ENCODE peak calls at places on chromosomes 1 and 21, in eight cellular contexts. One of them, this sample, is unnamed.

GRCh38 chr1:209416660-209417059 is 166.9 kb upstream of the CAMK1G start:
- DNase-seq in GM12878: no peak
- DNase-seq in stomach: no peak
- DNase-seq in heart left ventricle: no peak
- DNase-seq in GM12892: no peak
- DNase-seq in IMR-90: no peak
- DNase-seq in suprapubic skin: no peak
- DNase-seq in ovary: no peak
- DNase-seq in this sample: no peak

GRCh38 chr1:248793592-248793991 is 32.1 kb downstream of the SH3BP5L start:
- DNase-seq in GM12878: peak
- DNase-seq in ovary: no peak
- DNase-seq in IMR-90: no peak
- DNase-seq in stomach: no peak
- DNase-seq in suprapubic skin: no peak
- DNase-seq in heart left ventricle: no peak
- DNase-seq in GM12892: no peak
- DNase-seq in this sample: no peak

GRCh38 chr1:170032531-170033295 is 41.8 kb downstream of the KIFAP3 start:
- DNase-seq in stomach: no peak
- DNase-seq in heart left ventricle: no peak
- DNase-seq in IMR-90: peak
- DNase-seq in GM12878: no peak
- DNase-seq in GM12892: no peak
- DNase-seq in ovary: no peak
- DNase-seq in suprapubic skin: no peak
- DNase-seq in this sample: no peak

GRCh38 chr1:74767490-74767889 is 34.5 kb downstream of the TYW3 start:
- DNase-seq in GM12878: no peak
- DNase-seq in heart left ventricle: no peak
- DNase-seq in stomach: no peak
- DNase-seq in suprapubic skin: no peak
- DNase-seq in ovary: no peak
- DNase-seq in IMR-90: peak
- DNase-seq in GM12892: no peak
- DNase-seq in this sample: no peak

GRCh38 chr1:3359346-3360157 is 94.9 kb upstream of the ARHGEF16 start:
- DNase-seq in GM12892: no peak
- DNase-seq in GM12878: no peak
- DNase-seq in ovary: no peak
- DNase-seq in suprapubic skin: no peak
- DNase-seq in heart left ventricle: no peak
- DNase-seq in stomach: peak
- DNase-seq in IMR-90: no peak
- DNase-seq in this sample: no peak

GRCh38 chr1:226951286-226952120 is 11.4 kb downstream of the COQ8A start:
- DNase-seq in stomach: no peak
- DNase-seq in heart left ventricle: no peak
- DNase-seq in IMR-90: no peak
- DNase-seq in GM12892: no peak
- DNase-seq in ovary: no peak
- DNase-seq in GM12878: no peak
- DNase-seq in suprapubic skin: no peak
- DNase-seq in this sample: peak

GRCh38 chr1:199685369-199685768 is 342.1 kb upstream of the NR5A2 start:
- DNase-seq in ovary: no peak
- DNase-seq in heart left ventricle: no peak
- DNase-seq in suprapubic skin: no peak
- DNase-seq in GM12878: no peak
- DNase-seq in GM12892: no peak
- DNase-seq in stomach: no peak
- DNase-seq in IMR-90: peak
- DNase-seq in this sample: no peak

GRCh38 chr1:48853006-48853405 is 76.3 kb upstream of the BEND5 start:
- DNase-seq in stomach: no peak
- DNase-seq in suprapubic skin: no peak
- DNase-seq in IMR-90: peak
- DNase-seq in GM12892: no peak
- DNase-seq in ovary: no peak
- DNase-seq in heart left ventricle: no peak
- DNase-seq in GM12878: no peak
- DNase-seq in this sample: no peak

GRCh38 chr21:26460621-26461020 is 112.5 kb downstream of the CYYR1 start:
- DNase-seq in suprapubic skin: no peak
- DNase-seq in heart left ventricle: no peak
- DNase-seq in ovary: no peak
- DNase-seq in GM12878: no peak
- DNase-seq in GM12892: no peak
- DNase-seq in IMR-90: no peak
- DNase-seq in stomach: no peak
- DNase-seq in this sample: no peak

GRCh38 chr1:22790232-22791008 is 79.8 kb downstream of the EPHB2 start:
- DNase-seq in GM12892: no peak
- DNase-seq in heart left ventricle: no peak
- DNase-seq in IMR-90: no peak
- DNase-seq in stomach: no peak
- DNase-seq in ovary: peak
- DNase-seq in GM12878: no peak
- DNase-seq in suprapubic skin: no peak
- DNase-seq in this sample: no peak

GRCh38 chr21:46369520-46370235 is 45.7 kb downstream of the PCNT start:
- DNase-seq in suprapubic skin: no peak
- DNase-seq in GM12892: no peak
- DNase-seq in IMR-90: no peak
- DNase-seq in ovary: no peak
- DNase-seq in stomach: no peak
- DNase-seq in heart left ventricle: no peak
- DNase-seq in GM12878: no peak
- DNase-seq in this sample: no peak

GRCh38 chr1:154819628-154820590 is 50.2 kb downstream of the KCNN3 start:
- DNase-seq in heart left ventricle: no peak
- DNase-seq in IMR-90: no peak
- DNase-seq in stomach: peak
- DNase-seq in ovary: no peak
- DNase-seq in GM12892: no peak
- DNase-seq in suprapubic skin: no peak
- DNase-seq in GM12878: no peak
- DNase-seq in this sample: no peak

GRCh38 chr1:218459878-218460277 is 114.7 kb downstream of the TGFB2 start:
- DNase-seq in IMR-90: peak
- DNase-seq in ovary: peak
- DNase-seq in GM12892: no peak
- DNase-seq in GM12878: no peak
- DNase-seq in suprapubic skin: no peak
- DNase-seq in stomach: no peak
- DNase-seq in heart left ventricle: no peak
- DNase-seq in this sample: no peak

GRCh38 chr1:109620890-109621289 is 1.3 kb downstream of the AMPD2 start:
- DNase-seq in suprapubic skin: peak
- DNase-seq in stomach: peak
- DNase-seq in ovary: peak
- DNase-seq in GM12892: peak
- DNase-seq in heart left ventricle: peak
- DNase-seq in IMR-90: peak
- DNase-seq in GM12878: peak
- DNase-seq in this sample: peak

GRCh38 chr1:109620396-109620817 is 770 bp downstream of the AMPD2 start:
- DNase-seq in GM12878: no peak
- DNase-seq in ovary: no peak
- DNase-seq in stomach: no peak
- DNase-seq in GM12892: no peak
- DNase-seq in suprapubic skin: peak
- DNase-seq in heart left ventricle: no peak
- DNase-seq in IMR-90: peak
- DNase-seq in this sample: no peak

GRCh38 chr1:109619655-109620395 is at the start of gene AMPD2:
- DNase-seq in IMR-90: peak
- DNase-seq in heart left ventricle: peak
- DNase-seq in ovary: peak
- DNase-seq in stomach: peak
- DNase-seq in GM12878: peak
- DNase-seq in GM12892: peak
- DNase-seq in suprapubic skin: peak
- DNase-seq in this sample: peak

GRCh38 chr1:109618614-109619404 is 607 bp downstream of the GNAT2 start:
- DNase-seq in stomach: no peak
- DNase-seq in GM12892: no peak
- DNase-seq in ovary: no peak
- DNase-seq in suprapubic skin: no peak
- DNase-seq in heart left ventricle: no peak
- DNase-seq in GM12878: no peak
- DNase-seq in IMR-90: no peak
- DNase-seq in this sample: no peak

GRCh38 chr1:109619405-109619654 is at the start of gene GNAT2:
- DNase-seq in IMR-90: no peak
- DNase-seq in GM12892: no peak
- DNase-seq in suprapubic skin: no peak
- DNase-seq in ovary: no peak
- DNase-seq in stomach: no peak
- DNase-seq in GM12878: no peak
- DNase-seq in heart left ventricle: no peak
- DNase-seq in this sample: no peak
- TF ChIP-seq POLR2A in IMR-90: peak
- TF ChIP-seq POLR2A in GM12892: no peak
- TF ChIP-seq POLR2A in suprapubic skin: no peak
- TF ChIP-seq POLR2A in ovary: no peak
- TF ChIP-seq POLR2A in stomach: no peak
- TF ChIP-seq POLR2A in GM12878: no peak
- TF ChIP-seq POLR2A in heart left ventricle: no peak
- TF ChIP-seq POLR2A in this sample: no peak

DNA sequence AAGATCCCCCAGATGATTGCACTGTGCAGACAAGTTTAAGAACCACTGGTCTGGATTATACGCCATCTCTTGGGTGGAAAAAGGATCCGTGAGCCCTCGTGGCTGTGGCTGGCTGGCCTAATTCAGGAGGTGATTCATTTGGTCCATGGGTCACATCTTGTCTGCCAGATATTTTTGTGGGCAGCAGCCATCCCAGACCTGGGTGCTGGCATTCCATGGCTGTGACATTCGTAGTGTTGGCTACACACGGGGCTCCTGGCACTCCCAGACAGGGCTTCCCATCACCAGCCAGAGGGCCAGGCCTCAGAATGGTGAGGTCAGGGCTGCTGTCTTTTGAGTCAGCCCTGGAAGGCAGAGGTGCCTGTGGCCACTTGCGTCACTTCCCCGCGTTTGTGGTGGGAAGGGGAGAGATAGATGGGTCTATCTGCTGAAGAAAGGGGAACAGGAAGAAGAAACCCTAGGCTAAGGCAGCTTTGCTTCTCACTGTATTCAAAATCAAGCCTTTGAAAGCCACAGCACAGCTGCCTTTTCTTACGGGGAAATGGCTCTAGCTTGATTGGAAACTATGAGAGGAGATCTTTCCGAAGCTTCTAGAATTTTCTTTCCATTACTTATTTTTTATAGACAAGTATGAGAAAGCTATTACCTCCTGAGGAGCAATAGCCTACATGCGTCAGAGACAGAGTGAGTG is 32.4 kb downstream of the EIF2D start:
- DNase-seq in IMR-90: peak
- DNase-seq in stomach: peak
- DNase-seq in heart left ventricle: peak
- DNase-seq in GM12892: peak
- DNase-seq in suprapubic skin: peak
- DNase-seq in GM12878: peak
- DNase-seq in ovary: no peak
- DNase-seq in this sample: peak
- TF ChIP-seq POLR2A in IMR-90: no peak
- TF ChIP-seq POLR2A in stomach: no peak
- TF ChIP-seq POLR2A in heart left ventricle: no peak
- TF ChIP-seq POLR2A in GM12892: no peak
- TF ChIP-seq POLR2A in suprapubic skin: no peak
- TF ChIP-seq POLR2A in GM12878: peak
- TF ChIP-seq POLR2A in ovary: no peak
- TF ChIP-seq POLR2A in this sample: no peak

GRCh38 chr1:206507395-206508129 is at the start of gene RASSF5:
- DNase-seq in IMR-90: peak
- DNase-seq in GM12892: peak
- DNase-seq in GM12878: no peak
- DNase-seq in suprapubic skin: peak
- DNase-seq in ovary: peak
- DNase-seq in stomach: peak
- DNase-seq in heart left ventricle: peak
- DNase-seq in this sample: peak
- TF ChIP-seq POLR2A in IMR-90: peak
- TF ChIP-seq POLR2A in GM12892: peak
- TF ChIP-seq POLR2A in GM12878: peak
- TF ChIP-seq POLR2A in suprapubic skin: peak
- TF ChIP-seq POLR2A in ovary: peak
- TF ChIP-seq POLR2A in stomach: no peak
- TF ChIP-seq POLR2A in heart left ventricle: no peak
- TF ChIP-seq POLR2A in this sample: peak

GRCh38 chr1:54489627-54490240 is 58.3 kb upstream of the ACOT11 start:
- DNase-seq in GM12878: no peak
- DNase-seq in IMR-90: no peak
- DNase-seq in ovary: no peak
- DNase-seq in GM12892: no peak
- DNase-seq in stomach: no peak
- DNase-seq in heart left ventricle: no peak
- DNase-seq in suprapubic skin: no peak
- DNase-seq in this sample: no peak

GRCh38 chr1:54488831-54489626 is 59.0 kb upstream of the ACOT11 start:
- DNase-seq in stomach: peak
- DNase-seq in GM12892: peak
- DNase-seq in heart left ventricle: peak
- DNase-seq in suprapubic skin: peak
- DNase-seq in IMR-90: peak
- DNase-seq in ovary: peak
- DNase-seq in GM12878: no peak
- DNase-seq in this sample: peak

GRCh38 chr1:54486864-54487263 is 61.2 kb upstream of the ACOT11 start:
- DNase-seq in heart left ventricle: no peak
- DNase-seq in stomach: no peak
- DNase-seq in IMR-90: no peak
- DNase-seq in suprapubic skin: no peak
- DNase-seq in GM12878: no peak
- DNase-seq in ovary: no peak
- DNase-seq in GM12892: no peak
- DNase-seq in this sample: no peak

GRCh38 chr1:54487571-54488050 is 60.4 kb upstream of the ACOT11 start:
- DNase-seq in GM12878: no peak
- DNase-seq in GM12892: no peak
- DNase-seq in heart left ventricle: no peak
- DNase-seq in stomach: no peak
- DNase-seq in ovary: no peak
- DNase-seq in suprapubic skin: no peak
- DNase-seq in IMR-90: no peak
- DNase-seq in this sample: no peak

DNA sequence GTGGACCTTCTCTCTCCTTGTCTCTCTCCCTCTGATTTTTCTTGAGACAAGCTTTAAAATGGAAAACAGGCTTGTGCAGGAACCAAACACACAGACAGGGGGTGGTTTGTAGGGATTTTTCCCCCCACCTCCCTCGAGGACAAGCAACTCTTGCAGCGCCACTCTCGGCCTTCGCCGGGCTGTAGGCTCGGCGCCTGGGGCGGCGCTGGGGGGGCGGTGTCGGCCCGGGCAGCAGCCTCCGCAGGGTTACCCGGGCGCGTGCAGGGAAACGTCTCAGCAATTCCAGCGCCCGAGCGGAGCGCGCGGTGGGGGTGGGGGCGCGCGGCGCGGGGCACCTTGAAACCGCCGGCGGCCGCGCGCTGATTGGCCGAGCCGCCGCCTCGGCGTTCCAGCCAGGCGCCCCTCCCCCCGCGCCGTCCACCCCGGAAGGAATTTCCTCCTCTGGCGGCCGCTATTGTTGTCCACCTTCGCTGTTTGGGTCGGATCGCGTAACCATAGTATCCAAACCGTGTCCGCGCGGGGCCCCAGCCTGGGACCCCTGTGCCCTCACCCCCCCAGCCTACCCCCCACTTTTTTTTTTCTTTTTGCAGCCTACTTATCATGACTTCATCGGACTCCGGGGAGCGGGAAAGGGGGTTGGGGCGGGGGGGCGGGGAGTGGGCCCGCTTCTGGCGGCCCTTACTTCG is 59.8 kb upstream of the ACOT11 start:
- DNase-seq in GM12892: peak
- DNase-seq in GM12878: no peak
- DNase-seq in heart left ventricle: peak
- DNase-seq in ovary: peak
- DNase-seq in suprapubic skin: peak
- DNase-seq in stomach: peak
- DNase-seq in IMR-90: peak
- DNase-seq in this sample: peak
- TF ChIP-seq POLR2A in GM12892: no peak
- TF ChIP-seq POLR2A in GM12878: peak
- TF ChIP-seq POLR2A in heart left ventricle: no peak
- TF ChIP-seq POLR2A in ovary: peak
- TF ChIP-seq POLR2A in suprapubic skin: no peak
- TF ChIP-seq POLR2A in stomach: no peak
- TF ChIP-seq POLR2A in IMR-90: no peak
- TF ChIP-seq POLR2A in this sample: no peak

This sample was measured in lower leg skin.